ENCODE peak calls at places on chromosomes 3 and 15, in eight cellular contexts. D, O, U, Z, M, K, T and N are unnamed samples.

GRCh38 chr15:31236184-31237041 is 90.2 kb upstream of the KLF13 start:
- DNase-seq in D (peak), O (peak), U (peak), Z (no peak), M (no peak), K (peak), T (peak), N (peak)

GRCh38 chr3:60698117-60698516 is 553.1 kb downstream of the FHIT start:
- DNase-seq in D (no peak), O (no peak), U (no peak), Z (no peak), M (no peak), K (no peak), T (no peak), N (no peak)

GRCh38 chr15:100869151-100869999 is 10.3 kb upstream of the ALDH1A3 start:
- DNase-seq in D (no peak), O (no peak), U (no peak), Z (peak), M (no peak), K (no peak), T (no peak), N (no peak)

GRCh38 chr3:42157915-42158538 is 66.9 kb downstream of the TRAK1 start:
- DNase-seq in D (no peak), O (no peak), U (no peak), Z (no peak), M (no peak), K (peak), T (no peak), N (no peak)

GRCh38 chr3:157240413-157240812 is 80.5 kb upstream of the CCNL1 start:
- DNase-seq in D (no peak), O (no peak), U (no peak), Z (no peak), M (no peak), K (no peak), T (no peak), N (no peak)

GRCh38 chr15:89018235-89018634 is 70.0 kb upstream of the ABHD2 start:
- DNase-seq in D (no peak), O (no peak), U (no peak), Z (no peak), M (peak), K (no peak), T (no peak), N (no peak)

GRCh38 chr3:52872245-52872644 is 25.1 kb downstream of the STIMATE start:
- DNase-seq in D (no peak), O (no peak), U (no peak), Z (no peak), M (no peak), K (no peak), T (no peak), N (no peak)

GRCh38 chr3:170346481-170347125 is 10.9 kb upstream of the SKIL start:
- DNase-seq in D (no peak), O (no peak), U (no peak), Z (no peak), M (no peak), K (no peak), T (no peak), N (no peak)

GRCh38 chr15:79170256-79170664 is 79.7 kb upstream of the RASGRF1 start:
- DNase-seq in D (no peak), O (no peak), U (no peak), Z (no peak), M (no peak), K (peak), T (no peak), N (no peak)

GRCh38 chr3:161314836-161315391 is 56.4 kb downstream of the SPTSSB start:
- DNase-seq in D (no peak), O (peak), U (no peak), Z (no peak), M (no peak), K (peak), T (no peak), N (no peak)

GRCh38 chr3:122942241-122942640 is 85.3 kb downstream of the SEMA5B start:
- DNase-seq in D (no peak), O (no peak), U (no peak), Z (no peak), M (no peak), K (no peak), T (no peak), N (no peak)

GRCh38 chr3:50448752-50449539 is 54.5 kb downstream of the CACNA2D2 start:
- DNase-seq in D (no peak), O (no peak), U (no peak), Z (no peak), M (no peak), K (no peak), T (no peak), N (no peak)